ENCODE peak calls at places on chromosome 20, in five cellular contexts. One of them, this sample, is unnamed.
A peak's percentile ranks its signal among the peaks of the same experiment; 100 is the strongest.

GRCh38 chr20:36919715-36920333 is 31.7 kb downstream of the SAMHD1 start:
- DNase-seq in GM06990: peak; percentile 14
- DNase-seq in IMR-90: peak; percentile 74
- DNase-seq in tibial nerve: no peak
- DNase-seq in AG04450: peak; percentile 29
- DNase-seq in this sample: peak; percentile 84

GRCh38 chr20:62410742-62411478 is 3.8 kb upstream of the CABLES2 start:
- DNase-seq in GM06990: no peak
- DNase-seq in tibial nerve: no peak
- DNase-seq in IMR-90: no peak
- DNase-seq in AG04450: no peak
- DNase-seq in this sample: no peak

GRCh38 chr20:46573788-46574581 is 23.5 kb upstream of the OCSTAMP start:
- DNase-seq in GM06990: no peak
- DNase-seq in AG04450: no peak
- DNase-seq in tibial nerve: no peak
- DNase-seq in IMR-90: peak; percentile 45
- DNase-seq in this sample: no peak

GRCh38 chr20:23350855-23351838 is 556 bp downstream of the NXT1 start:
- DNase-seq in tibial nerve: peak; percentile 41
- DNase-seq in GM06990: peak; percentile 76
- DNase-seq in IMR-90: peak; percentile 45
- DNase-seq in AG04450: no peak
- DNase-seq in this sample: peak; percentile 89

GRCh38 chr20:6026051-6026450 is 27.8 kb downstream of the LRRN4 start:
- DNase-seq in GM06990: no peak
- DNase-seq in AG04450: peak; percentile 11
- DNase-seq in IMR-90: peak; percentile 66
- DNase-seq in tibial nerve: no peak
- DNase-seq in this sample: no peak

GRCh38 chr20:1391640-1392442 is 1.0 kb downstream of the FKBP1A start:
- DNase-seq in tibial nerve: no peak
- DNase-seq in GM06990: no peak
- DNase-seq in IMR-90: peak; percentile 43
- DNase-seq in AG04450: no peak
- DNase-seq in this sample: peak; percentile 67

GRCh38 chr20:43243672-43244269 is 54.1 kb upstream of the PTPRT start:
- DNase-seq in GM06990: no peak
- DNase-seq in tibial nerve: no peak
- DNase-seq in AG04450: no peak
- DNase-seq in IMR-90: no peak
- DNase-seq in this sample: peak; percentile 83

GRCh38 chr20:34421766-34422466 is 58.8 kb downstream of the ITCH start:
- DNase-seq in AG04450: no peak
- DNase-seq in GM06990: no peak
- DNase-seq in tibial nerve: no peak
- DNase-seq in IMR-90: no peak
- DNase-seq in this sample: no peak

GRCh38 chr20:3406481-3407425 is 716 bp downstream of the DNAAF9 start:
- DNase-seq in IMR-90: peak; percentile 40
- DNase-seq in GM06990: no peak
- DNase-seq in tibial nerve: peak; percentile 36
- DNase-seq in AG04450: no peak
- DNase-seq in this sample: no peak

GRCh38 chr20:38209054-38209675 is 44.1 kb upstream of the TGM2 start:
- DNase-seq in tibial nerve: no peak
- DNase-seq in AG04450: no peak
- DNase-seq in GM06990: no peak
- DNase-seq in IMR-90: no peak
- DNase-seq in this sample: no peak

GRCh38 chr20:63973636-63974401 is 4.1 kb upstream of the ZNF512B start:
- DNase-seq in AG04450: peak; percentile 55
- DNase-seq in GM06990: peak; percentile 84
- DNase-seq in IMR-90: peak; percentile 79
- DNase-seq in tibial nerve: peak; percentile 74
- DNase-seq in this sample: peak; percentile 92
- H3K4me3 ChIP-seq in AG04450: peak overlapping the region; percentile 53
- H3K4me3 ChIP-seq in GM06990: no peak overlapping the region
- H3K4me3 ChIP-seq in IMR-90: peak overlapping the region; percentile 45
- H3K4me3 ChIP-seq in tibial nerve: no peak overlapping the region
- H3K4me3 ChIP-seq in this sample: no peak overlapping the region

DNA sequence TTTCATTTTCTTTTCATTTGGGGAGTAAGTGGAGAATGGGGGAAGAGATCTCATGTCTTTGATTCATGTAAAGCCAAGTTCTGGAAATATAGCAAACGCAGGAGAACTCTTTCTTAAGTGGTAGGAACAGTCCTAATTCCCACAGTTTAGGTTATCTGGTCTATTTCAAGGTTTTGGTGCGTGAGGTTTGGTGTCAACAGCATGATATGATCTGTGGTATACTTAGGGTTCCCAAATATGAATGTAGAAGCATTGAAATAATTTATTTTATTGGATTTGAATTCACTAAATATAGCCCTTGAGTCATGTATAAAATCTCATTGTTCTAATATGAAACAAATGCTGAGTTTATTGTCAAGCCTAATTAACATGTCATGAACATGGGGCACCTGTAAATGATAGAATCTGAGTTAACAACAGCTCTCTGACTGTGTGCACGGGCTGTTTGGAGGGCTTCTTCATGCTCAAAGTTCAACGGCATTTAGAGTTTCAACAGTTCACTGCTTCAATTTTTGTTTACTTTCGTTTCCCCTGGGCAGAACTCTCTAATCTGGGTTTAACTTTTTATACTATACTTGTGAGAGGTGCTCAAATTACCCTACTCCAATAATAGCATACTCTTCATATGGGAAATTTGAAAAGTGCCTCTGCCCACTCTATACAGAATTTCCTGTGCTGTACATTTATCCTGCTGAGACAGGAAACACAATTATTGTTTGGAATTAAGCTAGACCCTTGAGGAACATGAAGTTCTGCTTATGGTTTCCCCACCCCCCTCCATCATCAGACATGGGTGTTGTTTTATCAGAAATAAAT is 236.3 kb upstream of the ZNF217 start:
- DNase-seq in GM06990: peak; percentile 43
- DNase-seq in IMR-90: peak; percentile 51
- DNase-seq in tibial nerve: no peak
- DNase-seq in AG04450: no peak
- DNase-seq in this sample: no peak
- H3K4me3 ChIP-seq in GM06990: peak overlapping the region; percentile 13
- H3K4me3 ChIP-seq in IMR-90: peak overlapping the region; percentile 45
- H3K4me3 ChIP-seq in tibial nerve: peak overlapping the region; percentile 3
- H3K4me3 ChIP-seq in AG04450: peak overlapping the region; percentile 27
- H3K4me3 ChIP-seq in this sample: no peak overlapping the region

DNA sequence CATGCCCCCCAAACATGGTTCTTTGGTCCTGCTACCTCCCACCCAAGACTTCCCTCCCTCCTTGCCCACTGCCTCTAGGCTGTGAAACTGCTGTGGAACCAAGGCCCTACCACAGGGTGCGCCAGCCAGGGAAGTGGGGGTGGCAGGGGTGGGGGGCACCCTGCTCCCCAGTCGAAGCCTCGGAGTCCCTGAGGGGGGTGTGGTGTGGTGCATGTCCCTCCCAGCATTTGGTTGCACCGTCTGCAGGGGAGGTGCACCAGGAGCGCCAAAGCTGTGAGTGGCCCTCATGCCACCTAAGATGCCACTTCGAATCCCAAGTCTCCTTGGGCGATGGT is 1.8 kb downstream of the RGS19 start:
- DNase-seq in tibial nerve: no peak
- DNase-seq in AG04450: no peak
- DNase-seq in IMR-90: no peak
- DNase-seq in GM06990: no peak
- DNase-seq in this sample: no peak
- H3K4me3 ChIP-seq in tibial nerve: no peak overlapping the region
- H3K4me3 ChIP-seq in AG04450: no peak overlapping the region
- H3K4me3 ChIP-seq in IMR-90: no peak overlapping the region
- H3K4me3 ChIP-seq in GM06990: peak overlapping the region; percentile 84
- H3K4me3 ChIP-seq in this sample: peak overlapping the region; percentile 73

DNA sequence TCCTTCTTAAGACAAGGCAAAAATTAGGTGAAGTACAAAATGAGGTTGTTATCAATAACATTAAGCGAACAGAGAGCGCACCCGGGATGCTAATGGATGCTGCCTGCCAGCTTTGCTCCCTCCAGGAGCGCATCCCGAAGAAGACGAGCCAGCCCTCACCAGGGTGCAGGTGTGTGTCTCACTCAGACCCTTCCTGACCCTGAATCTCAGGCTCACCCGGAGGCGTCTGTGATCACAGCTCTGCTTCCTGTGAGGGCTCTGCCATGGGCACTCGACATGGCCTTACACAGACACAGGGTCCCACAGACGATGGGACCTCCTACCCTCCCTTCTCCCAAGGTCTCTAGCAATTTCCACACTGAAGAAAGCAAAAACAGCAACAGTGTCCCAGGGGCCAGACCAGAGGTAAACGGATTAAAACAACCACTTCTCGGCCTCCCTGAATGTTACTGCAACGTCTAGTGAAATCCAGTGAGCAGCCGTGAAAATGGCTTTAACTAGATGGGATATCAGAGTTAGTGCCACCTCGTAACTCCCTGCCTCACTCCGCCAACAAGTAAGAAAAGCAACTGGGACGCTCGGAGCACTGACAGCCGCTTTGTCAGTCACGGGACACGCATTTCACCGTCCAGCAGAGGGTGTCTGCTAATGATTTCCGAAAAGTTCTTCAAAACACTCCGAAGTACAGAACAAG is 11.7 kb downstream of the ZBTB46 start:
- DNase-seq in IMR-90: peak; percentile 45
- DNase-seq in GM06990: no peak
- DNase-seq in tibial nerve: peak; percentile 45
- DNase-seq in AG04450: no peak
- DNase-seq in this sample: peak; percentile 50
- H3K4me3 ChIP-seq in IMR-90: no peak overlapping the region
- H3K4me3 ChIP-seq in GM06990: no peak overlapping the region
- H3K4me3 ChIP-seq in tibial nerve: no peak overlapping the region
- H3K4me3 ChIP-seq in AG04450: no peak overlapping the region
- H3K4me3 ChIP-seq in this sample: no peak overlapping the region

GRCh38 chr20:32356935-32357868 is 929 bp upstream of the ASXL1 start:
- DNase-seq in tibial nerve: peak; percentile 30
- DNase-seq in GM06990: no peak
- DNase-seq in AG04450: no peak
- DNase-seq in IMR-90: peak; percentile 50
- DNase-seq in this sample: no peak
- H3K4me3 ChIP-seq in tibial nerve: peak overlapping the region; percentile 91
- H3K4me3 ChIP-seq in GM06990: peak overlapping the region; percentile 84
- H3K4me3 ChIP-seq in AG04450: peak overlapping the region; percentile 93
- H3K4me3 ChIP-seq in IMR-90: peak overlapping the region; percentile 62
- H3K4me3 ChIP-seq in this sample: peak overlapping the region; percentile 79

DNA sequence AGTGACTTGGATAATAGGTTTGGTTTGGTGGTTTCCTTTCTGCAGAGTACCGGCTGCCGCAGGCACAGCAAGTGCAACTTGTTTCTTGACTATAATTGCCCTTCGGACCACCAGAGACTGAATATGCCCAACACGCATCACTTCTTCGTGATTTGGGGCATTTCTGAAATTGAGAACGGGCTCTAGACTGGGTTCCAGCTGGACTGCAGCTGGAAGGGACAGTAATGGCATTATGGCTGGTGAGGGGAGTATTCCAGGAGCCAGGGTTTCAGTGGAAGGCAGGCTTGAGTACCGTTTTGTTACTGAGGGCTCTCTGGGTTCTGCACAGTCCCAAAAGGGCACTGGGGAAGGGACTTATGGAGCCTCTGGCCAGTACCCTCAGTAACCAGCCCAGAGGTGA is 40.1 kb downstream of the DSTN start:
- DNase-seq in IMR-90: no peak
- DNase-seq in GM06990: no peak
- DNase-seq in AG04450: no peak
- DNase-seq in tibial nerve: no peak
- DNase-seq in this sample: no peak
- H3K4me3 ChIP-seq in IMR-90: no peak overlapping the region
- H3K4me3 ChIP-seq in GM06990: no peak overlapping the region
- H3K4me3 ChIP-seq in AG04450: no peak overlapping the region
- H3K4me3 ChIP-seq in tibial nerve: no peak overlapping the region
- H3K4me3 ChIP-seq in this sample: no peak overlapping the region

DNA sequence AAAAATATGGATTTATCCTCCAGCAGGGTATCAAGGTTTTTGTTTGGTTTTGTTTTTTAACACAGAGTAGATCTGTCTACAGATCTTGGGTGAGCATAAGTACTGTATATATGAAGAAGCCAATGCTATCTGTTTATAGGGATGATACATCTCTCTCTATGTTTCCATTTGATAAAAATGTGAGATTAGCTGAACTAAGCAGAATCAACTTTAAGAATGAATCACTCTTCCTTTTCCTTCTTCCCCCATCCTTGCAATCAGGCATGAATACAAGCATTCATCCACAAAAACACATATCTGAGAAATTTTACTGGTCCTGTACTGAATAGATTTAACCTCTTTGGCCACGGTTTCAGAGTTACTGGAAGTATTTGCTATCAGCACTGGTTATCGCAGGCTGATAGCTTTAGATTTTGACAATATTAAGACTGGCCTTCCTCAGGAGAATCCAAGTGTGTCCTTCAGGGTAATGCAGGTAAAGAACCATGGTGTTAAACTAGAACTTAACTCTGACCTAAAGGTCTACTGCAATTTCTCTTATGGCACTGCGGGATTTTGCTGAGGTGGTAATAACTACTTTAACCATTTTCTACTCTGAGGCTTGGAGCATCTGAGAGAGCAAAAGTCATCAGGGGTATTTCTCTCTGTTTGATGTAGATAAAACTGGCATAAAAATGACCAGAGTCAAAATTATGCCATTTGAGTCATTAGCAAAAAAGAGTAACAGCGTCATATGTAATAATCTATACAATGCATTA is 1.5 kb downstream of the SNAP25 start:
- DNase-seq in IMR-90: no peak
- DNase-seq in tibial nerve: no peak
- DNase-seq in GM06990: no peak
- DNase-seq in AG04450: no peak
- DNase-seq in this sample: no peak
- H3K4me3 ChIP-seq in IMR-90: no peak overlapping the region
- H3K4me3 ChIP-seq in tibial nerve: no peak overlapping the region
- H3K4me3 ChIP-seq in GM06990: no peak overlapping the region
- H3K4me3 ChIP-seq in AG04450: no peak overlapping the region
- H3K4me3 ChIP-seq in this sample: no peak overlapping the region

GRCh38 chr20:24755411-24755922 is 193.6 kb upstream of the CST7 start:
- DNase-seq in tibial nerve: no peak
- DNase-seq in AG04450: no peak
- DNase-seq in GM06990: no peak
- DNase-seq in IMR-90: no peak
- DNase-seq in this sample: no peak
- H3K4me3 ChIP-seq in tibial nerve: no peak overlapping the region
- H3K4me3 ChIP-seq in AG04450: no peak overlapping the region
- H3K4me3 ChIP-seq in GM06990: no peak overlapping the region
- H3K4me3 ChIP-seq in IMR-90: no peak overlapping the region
- H3K4me3 ChIP-seq in this sample: no peak overlapping the region

This sample was measured in Karpas-422.